ENCODE peak calls at places on chromosomes 13 and 19, in six cellular contexts. B is GM23248, V is neural progenitor cell, F is HCT116, H is MM.1S, X is hepatocyte. C is an unnamed sample.

GRCh38 chr13:49248433-49249002 is 793 bp downstream of the CDADC1 start:
- DNase-seq in B (peak), V (peak), F (no peak), H (peak), X (peak), C (peak)

GRCh38 chr13:110712849-110713641 is 455 bp upstream of the ING1 start:
- DNase-seq in B (peak), V (peak), F (peak), H (peak), X (peak), C (peak)

GRCh38 chr19:1451916-1452801 is 2.2 kb downstream of the APC2 start:
- DNase-seq in B (no peak), V (peak), F (no peak), H (no peak), X (no peak), C (no peak)

GRCh38 chr13:35144496-35144895 is 202.4 kb downstream of the NBEA start:
- DNase-seq in B (peak), V (no peak), F (no peak), H (no peak), X (no peak), C (no peak)

GRCh38 chr19:7916908-7917291 is 2.3 kb downstream of the TGFBR3L start:
- DNase-seq in B (no peak), V (no peak), F (no peak), H (no peak), X (no peak), C (no peak)

GRCh38 chr13:77918391-77919261 is at the start of gene EDNRB:
- DNase-seq in B (peak), V (peak), F (no peak), H (no peak), X (peak), C (no peak)

GRCh38 chr13:113672002-113672651 is 5.1 kb downstream of the GRK1 start:
- DNase-seq in B (no peak), V (no peak), F (no peak), H (no peak), X (no peak), C (no peak)

GRCh38 chr13:76222511-76222910 is 586.4 kb downstream of the LMO7 start:
- DNase-seq in B (no peak), V (no peak), F (no peak), H (no peak), X (no peak), C (no peak)

GRCh38 chr19:45798995-45799517 is 6.4 kb upstream of the DMWD start:
- DNase-seq in B (peak), V (peak), F (no peak), H (peak), X (peak), C (peak)

GRCh38 chr19:13995017-13995728 is 10.9 kb downstream of the RFX1 start:
- DNase-seq in B (peak), V (no peak), F (no peak), H (no peak), X (no peak), C (no peak)

GRCh38 chr13:92175330-92175729 is 776.9 kb downstream of the GPC5 start:
- DNase-seq in B (peak), V (peak), F (no peak), H (peak), X (peak), C (peak)

GRCh38 chr13:36088001-36088400 is 43.2 kb downstream of the DCLK1 start:
- DNase-seq in B (no peak), V (no peak), F (no peak), H (no peak), X (no peak), C (no peak)

GRCh38 chr19:50833802-50834167 is 411 bp upstream of the KLK15 start:
- DNase-seq in B (no peak), V (no peak), F (no peak), H (no peak), X (no peak), C (no peak)

GRCh38 chr13:20993211-20993610 is 68.2 kb downstream of the LATS2 start:
- DNase-seq in B (peak), V (no peak), F (no peak), H (no peak), X (no peak), C (no peak)

GRCh38 chr13:81874681-81875661 is 1534.0 kb upstream of the SPRY2 start:
- DNase-seq in B (no peak), V (peak), F (no peak), H (no peak), X (peak), C (no peak)

GRCh38 chr19:45254044-45254531 is 3.0 kb downstream of the MARK4 start:
- DNase-seq in B (peak), V (no peak), F (no peak), H (no peak), X (no peak), C (no peak)

GRCh38 chr19:11457115-11457514 is 21.7 kb downstream of the PRKCSH start:
- DNase-seq in B (no peak), V (no peak), F (no peak), H (no peak), X (peak), C (no peak)

GRCh38 chr19:37218592-37218935 is 550 bp downstream of the ZNF383 start:
- DNase-seq in B (peak), V (no peak), F (no peak), H (no peak), X (no peak), C (no peak)

GRCh38 chr19:6718741-6719539 is 1.5 kb downstream of the C3 start:
- DNase-seq in B (peak), V (peak), F (peak), H (no peak), X (peak), C (peak)

GRCh38 chr13:22561581-22561980 is 619.2 kb upstream of the SGCG start:
- DNase-seq in B (no peak), V (no peak), F (no peak), H (no peak), X (no peak), C (no peak)

GRCh38 chr19:56253737-56254136 is 18.8 kb upstream of the EDDM13 start:
- DNase-seq in B (peak), V (peak), F (peak), H (peak), X (peak), C (peak)

GRCh38 chr13:70034280-70034679 is 73.3 kb upstream of the ATXN8OS start:
- DNase-seq in B (no peak), V (no peak), F (no peak), H (no peak), X (no peak), C (no peak)

GRCh38 chr19:28422046-28422445 is 790.9 kb downstream of the UQCRFS1 start:
- DNase-seq in B (no peak), V (no peak), F (no peak), H (no peak), X (no peak), C (no peak)

GRCh38 chr19:35511337-35511736 is 2.1 kb downstream of the DMKN start:
- DNase-seq in B (no peak), V (no peak), F (no peak), H (no peak), X (no peak), C (no peak)

GRCh38 chr13:114062754-114063153 is 69.7 kb downstream of the RASA3 start:
- DNase-seq in B (peak), V (no peak), F (no peak), H (no peak), X (no peak), C (no peak)

DNA sequence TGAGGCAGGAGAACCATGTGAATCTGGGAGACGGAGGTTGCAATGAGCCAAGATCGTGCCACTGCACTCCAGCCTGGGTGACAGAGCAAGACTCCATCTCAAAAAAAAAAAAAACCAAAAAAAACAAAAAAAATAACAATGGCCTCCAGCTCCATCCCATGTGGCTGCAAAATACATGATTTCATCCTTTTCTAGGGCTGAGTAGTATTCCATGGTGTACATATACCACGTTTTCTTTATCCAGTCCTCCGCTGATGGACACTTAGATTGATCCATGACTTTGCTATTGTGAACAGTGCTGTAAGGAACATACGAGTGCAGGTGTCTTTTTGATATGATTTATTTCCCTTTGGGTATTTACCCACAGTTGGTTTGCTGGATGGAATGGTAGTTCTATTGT is 20.9 kb upstream of the LSM14A start:
- DNase-seq in B (no peak), V (no peak), F (no peak), H (no peak), X (no peak), C (no peak)
- TF ChIP-seq EZH2phosphoT487 in B (no peak), V (no peak), F (no peak), H (no peak), X (no peak), C (no peak)

GRCh38 chr19:38549061-38549460 is 68.7 kb downstream of the MAP4K1 start:
- DNase-seq in B (no peak), V (no peak), F (no peak), H (no peak), X (no peak), C (no peak)

GRCh38 chr19:38550376-38550775 is 67.4 kb downstream of the MAP4K1 start:
- DNase-seq in B (no peak), V (no peak), F (no peak), H (no peak), X (no peak), C (no peak)

GRCh38 chr19:38545596-38545995 is 72.2 kb downstream of the MAP4K1 start:
- DNase-seq in B (peak), V (no peak), F (no peak), H (no peak), X (no peak), C (no peak)

GRCh38 chr19:38544569-38545315 is 73.0 kb downstream of the MAP4K1 start:
- DNase-seq in B (peak), V (peak), F (peak), H (peak), X (no peak), C (peak)

DNA sequence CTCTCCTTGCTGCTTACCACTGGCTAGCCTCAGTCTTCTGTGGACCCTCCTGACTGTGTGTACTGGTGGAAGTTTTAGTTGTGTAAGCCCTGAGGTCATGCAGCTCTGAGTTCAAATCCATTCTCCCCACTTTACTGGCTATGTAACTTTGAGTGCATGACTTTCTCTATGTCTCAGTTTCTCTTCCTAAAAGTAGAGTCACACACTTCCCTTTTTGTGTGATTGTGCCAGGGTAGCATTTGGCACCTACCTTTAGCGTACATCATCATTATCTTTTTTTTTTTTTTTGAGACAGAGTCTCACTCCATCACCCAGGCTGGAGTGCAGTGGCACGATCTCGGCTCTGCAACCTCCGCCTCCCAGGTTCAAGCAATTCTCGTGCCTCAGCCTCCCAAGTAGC is 70.3 kb downstream of the MAP4K1 start:
- DNase-seq in B (no peak), V (no peak), F (no peak), H (no peak), X (no peak), C (peak)
- TF ChIP-seq EZH2phosphoT487 in B (no peak), V (no peak), F (no peak), H (no peak), X (no peak), C (no peak)

GRCh38 chr13:24083722-24084421 is 76.6 kb upstream of the SPATA13 start:
- DNase-seq in B (peak), V (peak), F (no peak), H (no peak), X (no peak), C (no peak)
- TF ChIP-seq EZH2phosphoT487 in B (no peak), V (no peak), F (no peak), H (no peak), X (no peak), C (no peak)

GRCh38 chr19:31347828-31348314 is 1.4 kb downstream of the TSHZ3 start:
- DNase-seq in B (peak), V (no peak), F (no peak), H (no peak), X (no peak), C (no peak)

GRCh38 chr19:31348416-31349159 is 648 bp downstream of the TSHZ3 start:
- DNase-seq in B (peak), V (peak), F (no peak), H (no peak), X (peak), C (no peak)

GRCh38 chr19:31350033-31350692 is 927 bp upstream of the TSHZ3 start:
- DNase-seq in B (peak), V (peak), F (no peak), H (no peak), X (peak), C (no peak)

GRCh38 chr19:31350693-31351211 is 1.5 kb upstream of the TSHZ3 start:
- DNase-seq in B (peak), V (peak), F (no peak), H (no peak), X (peak), C (no peak)

DNA sequence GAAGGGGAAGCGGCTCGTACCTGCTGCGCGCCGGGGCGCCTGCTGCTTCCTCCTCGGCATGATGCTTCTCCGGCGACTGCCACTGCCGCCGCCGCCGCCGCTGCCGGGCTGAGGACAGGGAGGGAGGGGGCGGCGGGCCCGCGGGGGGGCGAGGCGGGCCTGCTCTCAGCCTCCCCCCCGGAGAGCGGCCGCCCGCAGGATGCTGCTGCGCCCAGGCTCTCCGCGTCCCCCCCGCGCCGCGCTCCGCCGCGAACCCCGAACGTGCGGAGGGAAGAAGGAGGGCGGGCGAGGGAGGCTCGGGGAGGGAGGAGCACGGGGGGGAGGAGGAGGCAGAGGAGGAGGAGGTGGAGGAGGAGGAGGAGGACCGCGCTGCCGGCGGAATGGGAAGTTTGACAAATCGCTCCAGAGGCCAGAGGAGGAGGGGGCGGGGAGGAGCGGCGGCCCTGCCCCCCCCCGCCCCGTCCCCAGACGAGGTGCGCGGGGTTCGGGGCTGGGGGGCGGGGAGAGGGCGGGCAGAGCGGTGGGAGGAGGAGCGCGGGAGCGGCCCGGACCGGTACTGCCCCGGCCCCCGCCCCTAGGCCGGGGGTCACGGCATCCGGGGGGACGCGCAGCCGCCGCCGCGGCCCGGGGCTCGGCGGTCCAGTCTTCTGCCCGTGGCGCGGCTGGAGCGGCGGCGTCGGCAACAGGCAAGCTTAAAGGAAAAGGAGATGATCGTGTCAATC is at the start of gene TSHZ3:
- DNase-seq in B (peak), V (peak), F (no peak), H (no peak), X (peak), C (no peak)
- TF ChIP-seq EZH2phosphoT487 in B (no peak), V (no peak), F (no peak), H (no peak), X (no peak), C (no peak)

GRCh38 chr19:4343056-4343844 is at the start of gene MPND:
- DNase-seq in B (peak), V (peak), F (peak), H (peak), X (peak), C (peak)

GRCh38 chr19:4338441-4339350 is at the start of gene STAP2:
- DNase-seq in B (no peak), V (peak), F (no peak), H (peak), X (peak), C (no peak)

GRCh38 chr19:4343845-4344713 is 717 bp downstream of the MPND start:
- DNase-seq in B (no peak), V (no peak), F (no peak), H (peak), X (peak), C (no peak)

GRCh38 chr19:4345656-4346383 is 2.5 kb downstream of the MPND start:
- DNase-seq in B (no peak), V (no peak), F (no peak), H (no peak), X (peak), C (no peak)

DNA sequence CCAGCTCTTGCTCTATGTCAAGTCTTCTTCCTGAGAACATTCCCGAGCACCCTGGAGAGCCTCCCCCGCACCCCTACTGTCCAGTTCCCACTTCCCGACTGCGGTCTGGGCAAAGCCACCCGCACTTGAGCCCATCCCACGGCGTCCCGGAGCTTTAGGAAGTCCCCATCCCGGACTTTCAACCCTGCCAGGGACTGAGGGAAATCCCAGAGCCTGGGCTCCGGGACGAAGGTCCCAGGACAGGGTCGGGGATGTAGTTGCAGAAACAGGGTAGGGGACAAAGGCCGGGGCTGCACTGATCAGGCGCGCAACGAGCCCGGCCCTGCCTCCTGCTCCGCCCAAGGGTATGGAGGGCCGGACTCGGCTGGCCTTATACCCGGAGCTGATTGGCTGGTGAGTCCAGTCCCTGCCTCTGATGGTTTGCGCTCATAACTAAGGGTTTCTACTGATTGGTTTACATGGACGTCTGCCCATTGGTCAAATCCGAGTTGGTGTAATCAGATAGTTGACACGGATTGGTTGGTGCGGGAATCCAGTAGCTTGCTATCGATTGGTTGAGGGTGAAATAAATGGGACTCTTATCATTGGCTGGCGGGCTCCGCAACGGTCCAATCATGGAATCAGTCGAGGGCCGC is 824 bp upstream of the MPND start:
- DNase-seq in B (peak), V (peak), F (peak), H (peak), X (peak), C (peak)
- TF ChIP-seq EZH2phosphoT487 in B (no peak), V (no peak), F (no peak), H (no peak), X (no peak), C (no peak)

GRCh38 chr13:79741006-79741405 is 260.1 kb downstream of the NDFIP2 start:
- DNase-seq in B (peak), V (no peak), F (no peak), H (no peak), X (peak), C (no peak)
- TF ChIP-seq EZH2phosphoT487 in B (no peak), V (no peak), F (no peak), H (no peak), X (no peak), C (no peak)

GRCh38 chr13:25286969-25287961 is at the start of gene MTMR6:
- DNase-seq in B (peak), V (peak), F (peak), H (peak), X (peak), C (peak)
- TF ChIP-seq EZH2phosphoT487 in B (no peak), V (no peak), F (no peak), H (no peak), X (no peak), C (no peak)

DNA sequence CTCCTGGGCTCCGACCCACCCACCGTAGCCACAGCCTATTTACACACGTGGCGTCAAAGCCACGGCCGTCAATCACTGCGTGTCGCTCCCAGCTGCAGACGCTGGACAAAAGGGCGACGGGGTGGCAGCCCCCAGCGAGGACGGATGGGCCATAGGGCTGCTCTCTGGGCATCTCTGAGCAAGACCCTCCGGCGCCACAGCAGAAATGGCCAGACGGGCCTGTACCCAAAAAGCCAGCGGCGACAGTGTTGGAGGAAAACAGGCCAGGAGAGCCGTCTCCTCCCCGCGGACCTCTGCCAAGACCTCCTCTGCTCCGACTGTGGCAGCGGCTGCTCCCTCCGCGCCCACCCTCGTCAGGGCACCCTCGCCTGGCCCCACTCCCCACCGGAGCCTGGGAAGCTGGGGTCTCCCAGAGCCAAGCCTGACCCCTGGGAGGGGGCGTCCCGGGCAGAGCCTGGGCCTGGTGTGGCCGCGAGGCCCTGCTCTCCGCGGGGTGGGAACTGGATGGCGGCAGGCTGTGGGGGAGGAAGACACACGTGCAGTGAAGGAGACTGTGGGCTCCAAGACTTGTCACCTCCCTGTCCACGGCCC is 2.7 kb downstream of the C2CD4C start:
- DNase-seq in B (no peak), V (no peak), F (no peak), H (no peak), X (no peak), C (no peak)
- TF ChIP-seq EZH2phosphoT487 in B (no peak), V (no peak), F (no peak), H (no peak), X (no peak), C (no peak)

C was measured in OCI-LY7.